ENCODE peak calls at places on chromosomes 6 and 20, in six cellular contexts. M, Q, F, P, W and T are unnamed samples.

GRCh38 chr6:63584566-63584965 is 12.3 kb downstream of the LOC128125822 start:
- DNase-seq in M (no peak), Q (no peak), F (no peak), P (no peak), W (no peak), T (no peak)

GRCh38 chr6:111721677-111722219 is 116.1 kb upstream of the TRAF3IP2 start:
- DNase-seq in M (peak; percentile 19), Q (no peak), F (peak; percentile 65), P (peak; percentile 62), W (no peak), T (no peak)

GRCh38 chr20:20019123-20019522 is 2.0 kb downstream of the NAA20 start:
- DNase-seq in M (no peak), Q (no peak), F (no peak), P (peak; percentile 89), W (no peak), T (peak; percentile 69)

GRCh38 chr20:3239026-3239866 is at the start of gene SLC4A11:
- DNase-seq in M (no peak), Q (peak; percentile 51), F (peak; percentile 69), P (peak; percentile 72), W (peak; percentile 8), T (peak; percentile 53)

GRCh38 chr6:158329531-158329930 is 17.3 kb downstream of the TULP4 start:
- DNase-seq in M (no peak), Q (no peak), F (no peak), P (no peak), W (no peak), T (no peak)

GRCh38 chr20:4637081-4637797 is 84.5 kb upstream of the PRND start:
- DNase-seq in M (no peak), Q (no peak), F (peak; percentile 27), P (peak; percentile 10), W (no peak), T (no peak)

GRCh38 chr6:69233195-69233524 is 563.6 kb downstream of the LMBRD1 start:
- DNase-seq in M (no peak), Q (no peak), F (no peak), P (no peak), W (no peak), T (no peak)

GRCh38 chr20:17621229-17621968 is 51.5 kb downstream of the DSTN start:
- DNase-seq in M (no peak), Q (no peak), F (no peak), P (no peak), W (no peak), T (no peak)

GRCh38 chr6:110875548-110876169 is 1.1 kb downstream of the AMD1 start:
- DNase-seq in M (peak; percentile 51), Q (peak; percentile 75), F (peak; percentile 65), P (no peak), W (no peak), T (no peak)

GRCh38 chr20:60206259-60206658 is 248.0 kb downstream of the CDH26 start:
- DNase-seq in M (no peak), Q (peak; percentile 27), F (peak; percentile 88), P (peak; percentile 53), W (no peak), T (no peak)

GRCh38 chr6:144978208-144978607 is 693.1 kb downstream of the UTRN start:
- DNase-seq in M (no peak), Q (no peak), F (no peak), P (no peak), W (no peak), T (no peak)

GRCh38 chr6:31453259-31453658 is 44.7 kb upstream of the MICB start:
- DNase-seq in M (no peak), Q (no peak), F (no peak), P (no peak), W (no peak), T (no peak)

GRCh38 chr6:43963877-43964658 is 163.2 kb downstream of the MRPL14 start:
- DNase-seq in M (no peak), Q (no peak), F (no peak), P (no peak), W (no peak), T (no peak)

DNA sequence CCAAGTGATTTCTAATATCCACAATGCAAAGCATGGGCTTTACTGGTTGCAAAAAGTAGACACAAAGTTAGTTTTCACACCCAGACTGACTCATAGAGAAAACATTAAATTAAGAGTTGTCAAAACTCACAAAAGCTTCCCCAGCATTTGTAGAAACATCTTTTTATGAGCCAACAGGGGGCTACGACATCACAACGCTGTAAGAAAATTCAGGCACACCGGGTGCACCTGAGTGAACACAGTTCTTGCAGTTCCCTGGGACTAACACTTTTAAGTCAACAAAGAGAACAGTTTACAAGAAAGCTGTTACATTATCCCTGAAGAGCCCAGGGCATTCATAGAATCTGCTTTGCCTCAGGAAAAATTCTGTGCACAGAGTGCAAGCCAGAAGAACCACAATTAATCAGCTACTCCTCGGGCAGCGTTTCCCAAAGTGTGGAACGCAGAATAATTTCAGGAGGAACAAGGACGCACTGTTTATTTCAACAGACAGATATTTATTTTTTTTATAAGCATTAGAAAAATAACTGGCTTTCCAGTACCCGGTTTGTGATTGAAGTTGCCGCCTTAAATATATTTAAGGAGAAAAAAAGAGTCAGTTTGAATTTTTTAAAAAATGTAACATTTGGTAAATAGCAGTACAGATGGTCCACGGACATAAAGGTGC is 1.2 kb downstream of the NCOA5 start:
- DNase-seq in M (no peak), Q (no peak), F (no peak), P (peak; percentile 68), W (no peak), T (no peak)
- H3K27ac ChIP-seq in M (no peak overlapping the region), Q (peak overlapping the region; percentile 99), F (peak overlapping the region; percentile 98), P (peak overlapping the region; percentile 77), W (peak overlapping the region; percentile 95), T (peak overlapping the region; percentile 87)

GRCh38 chr20:34420975-34421374 is 57.9 kb downstream of the ITCH start:
- DNase-seq in M (no peak), Q (no peak), F (no peak), P (no peak), W (no peak), T (no peak)

GRCh38 chr20:34421766-34422466 is 58.8 kb downstream of the ITCH start:
- DNase-seq in M (no peak), Q (no peak), F (no peak), P (no peak), W (no peak), T (no peak)

GRCh38 chr20:34426026-34426425 is 63.0 kb downstream of the ITCH start:
- DNase-seq in M (no peak), Q (no peak), F (no peak), P (no peak), W (no peak), T (no peak)

GRCh38 chr20:34415079-34415478 is 52.0 kb downstream of the ITCH start:
- DNase-seq in M (no peak), Q (no peak), F (no peak), P (no peak), W (no peak), T (peak; percentile 8)

DNA sequence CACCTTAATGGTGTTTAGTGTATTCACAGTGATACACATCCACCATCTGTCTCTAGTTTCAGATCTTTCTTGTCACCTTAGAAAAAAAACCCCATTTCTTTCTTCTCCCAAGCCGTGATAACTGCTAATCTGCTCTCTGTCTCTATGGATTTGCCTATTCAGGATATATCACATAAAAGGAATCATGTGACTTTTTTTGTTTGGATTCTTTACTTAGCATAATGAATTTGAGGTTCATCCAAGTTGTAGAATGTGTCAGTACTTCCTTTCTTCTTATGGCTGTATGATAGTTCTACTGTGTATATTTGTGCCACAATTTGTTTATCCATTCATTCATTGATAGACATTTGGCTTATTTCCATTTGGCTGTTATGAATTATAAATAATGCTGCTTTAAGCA is 57.1 kb downstream of the ITCH start:
- DNase-seq in M (no peak), Q (no peak), F (no peak), P (peak; percentile 12), W (no peak), T (no peak)
- H3K27ac ChIP-seq in M (no peak overlapping the region), Q (no peak overlapping the region), F (no peak overlapping the region), P (no peak overlapping the region), W (peak overlapping the region; percentile 30), T (no peak overlapping the region)

DNA sequence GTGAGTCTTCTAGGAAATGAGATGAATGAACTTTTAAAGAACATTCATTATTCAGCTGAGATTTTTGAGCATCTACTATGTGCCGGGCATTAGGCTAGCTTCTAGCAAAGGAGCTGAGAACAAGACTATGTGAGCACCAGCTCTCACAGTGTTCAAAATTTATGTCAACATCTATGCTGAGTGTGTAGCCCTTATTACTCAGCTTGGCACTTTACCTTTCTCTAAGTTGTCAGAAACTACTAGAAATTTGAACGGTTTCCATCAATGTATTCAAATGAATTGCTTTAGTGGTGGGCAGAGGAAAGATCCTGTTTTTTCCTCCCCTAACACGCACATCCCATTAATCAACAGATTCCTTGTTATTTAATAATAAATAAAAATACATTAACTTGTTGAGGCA is 33.3 kb downstream of the CYP24A1 start:
- DNase-seq in M (no peak), Q (no peak), F (no peak), P (no peak), W (no peak), T (no peak)
- H3K27ac ChIP-seq in M (no peak overlapping the region), Q (no peak overlapping the region), F (no peak overlapping the region), P (peak overlapping the region; percentile 66), W (no peak overlapping the region), T (peak overlapping the region; percentile 65)

DNA sequence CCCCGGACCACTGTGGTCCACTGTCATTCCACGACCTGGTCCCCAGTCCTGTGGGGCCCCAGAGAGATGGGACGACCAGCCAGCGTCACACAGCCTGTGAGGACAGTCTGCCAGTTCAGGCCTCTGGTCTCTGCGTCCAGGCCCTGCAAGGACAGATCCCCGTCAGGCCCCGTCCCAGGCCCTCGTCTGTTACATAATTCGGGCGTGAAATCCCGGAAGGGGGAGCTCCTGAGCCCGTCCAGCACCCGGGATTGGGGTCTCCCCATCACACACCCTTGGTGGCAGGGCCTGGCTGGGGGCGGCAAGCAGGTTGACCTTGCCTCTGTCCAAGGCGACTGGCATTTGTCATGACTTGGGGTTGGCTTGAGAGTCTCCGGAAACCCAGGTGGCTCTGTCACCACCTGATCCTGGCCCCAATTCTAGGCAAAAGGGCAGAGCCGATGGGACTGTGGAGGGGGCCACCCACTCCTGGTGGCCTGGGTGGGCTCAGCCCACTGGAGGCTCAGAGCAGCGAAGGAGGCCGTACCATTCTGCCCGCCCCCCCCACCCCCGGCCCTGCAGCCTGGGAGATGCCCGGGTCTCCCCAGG is 73.8 kb upstream of the GATA5 start:
- DNase-seq in M (no peak), Q (no peak), F (no peak), P (no peak), W (no peak), T (no peak)
- H3K27ac ChIP-seq in M (no peak overlapping the region), Q (peak overlapping the region; percentile 99), F (no peak overlapping the region), P (no peak overlapping the region), W (no peak overlapping the region), T (no peak overlapping the region)

GRCh38 chr6:87198496-87198895 is 43.1 kb downstream of the ZNF292 start:
- DNase-seq in M (no peak), Q (no peak), F (no peak), P (no peak), W (no peak), T (no peak)

GRCh38 chr6:87200469-87201174 is 45.3 kb downstream of the ZNF292 start:
- DNase-seq in M (no peak), Q (no peak), F (no peak), P (no peak), W (no peak), T (no peak)

GRCh38 chr6:87199787-87200186 is 44.4 kb downstream of the ZNF292 start:
- DNase-seq in M (no peak), Q (no peak), F (no peak), P (no peak), W (no peak), T (no peak)

GRCh38 chr6:87196275-87196842 is 41.0 kb downstream of the ZNF292 start:
- DNase-seq in M (no peak), Q (no peak), F (no peak), P (peak; percentile 27), W (no peak), T (no peak)

GRCh38 chr6:87197547-87197946 is 42.2 kb downstream of the ZNF292 start:
- DNase-seq in M (no peak), Q (no peak), F (no peak), P (no peak), W (no peak), T (no peak)
- H3K27ac ChIP-seq in M (no peak overlapping the region), Q (no peak overlapping the region), F (no peak overlapping the region), P (no peak overlapping the region), W (no peak overlapping the region), T (no peak overlapping the region)

GRCh38 chr6:2791124-2792050 is 26.2 kb downstream of the WRNIP1 start:
- DNase-seq in M (peak; percentile 24), Q (peak; percentile 79), F (peak; percentile 88), P (peak; percentile 93), W (peak; percentile 65), T (no peak)
- H3K27ac ChIP-seq in M (no peak overlapping the region), Q (peak overlapping the region; percentile 70), F (no peak overlapping the region), P (peak overlapping the region; percentile 98), W (no peak overlapping the region), T (peak overlapping the region; percentile 99)